ENCODE peak calls at places on chromosome 5, in eight cellular contexts. W, X, E, V, F, T, O and K are unnamed samples.

GRCh38 chr5:122982376-122982775 is 54.1 kb downstream of the PPIC start:
- DNase-seq in W (no peak), X (no peak), E (no peak), V (no peak), F (no peak), T (no peak), O (no peak), K (no peak)

GRCh38 chr5:139385061-139385889 is 2.2 kb upstream of the SLC23A1 start:
- DNase-seq in W (no peak), X (no peak), E (no peak), V (no peak), F (no peak), T (no peak), O (peak; percentile 40), K (peak; percentile 82)

GRCh38 chr5:43941806-43942205 is 338.8 kb downstream of the NNT start:
- DNase-seq in W (no peak), X (no peak), E (no peak), V (no peak), F (no peak), T (no peak), O (no peak), K (no peak)

GRCh38 chr5:65037845-65038815 is 269.4 kb downstream of the CWC27 start:
- DNase-seq in W (no peak), X (peak; percentile 34), E (no peak), V (peak; percentile 52), F (peak; percentile 48), T (no peak), O (no peak), K (peak; percentile 69)

GRCh38 chr5:113249216-113249615 is 185.6 kb downstream of the TSSK1B start:
- DNase-seq in W (no peak), X (no peak), E (no peak), V (no peak), F (peak; percentile 87), T (no peak), O (no peak), K (no peak)

GRCh38 chr5:138024117-138024516 is 8.8 kb downstream of the FAM13B start:
- DNase-seq in W (no peak), X (no peak), E (no peak), V (no peak), F (no peak), T (no peak), O (no peak), K (no peak)

GRCh38 chr5:31983851-31984250 is 190.3 kb downstream of the GOLPH3 start:
- DNase-seq in W (no peak), X (no peak), E (no peak), V (no peak), F (no peak), T (no peak), O (no peak), K (no peak)

GRCh38 chr5:61570767-61571166 is 238.7 kb downstream of the ZSWIM6 start:
- DNase-seq in W (no peak), X (no peak), E (no peak), V (no peak), F (no peak), T (no peak), O (no peak), K (no peak)

GRCh38 chr5:150515446-150515845 is 7.5 kb downstream of the NDST1 start:
- DNase-seq in W (no peak), X (no peak), E (no peak), V (no peak), F (peak; percentile 15), T (no peak), O (no peak), K (no peak)

GRCh38 chr5:178320281-178320855 is 87.8 kb upstream of the PHYKPL start:
- DNase-seq in W (no peak), X (no peak), E (no peak), V (no peak), F (no peak), T (no peak), O (no peak), K (no peak)

GRCh38 chr5:39138892-39139291 is 64.7 kb upstream of the RICTOR start:
- DNase-seq in W (no peak), X (no peak), E (no peak), V (no peak), F (peak; percentile 77), T (no peak), O (no peak), K (no peak)

GRCh38 chr5:124642148-124642547 is 104.3 kb downstream of the ZNF608 start:
- DNase-seq in W (no peak), X (no peak), E (peak; percentile 29), V (no peak), F (no peak), T (no peak), O (no peak), K (no peak)

GRCh38 chr5:38023799-38024198 is 184.0 kb upstream of the GDNF start:
- DNase-seq in W (no peak), X (no peak), E (no peak), V (no peak), F (no peak), T (no peak), O (peak; percentile 33), K (no peak)

GRCh38 chr5:131375351-131375750 is 111.5 kb downstream of the CDC42SE2 start:
- DNase-seq in W (no peak), X (peak; percentile 29), E (no peak), V (no peak), F (no peak), T (no peak), O (no peak), K (no peak)

GRCh38 chr5:154676508-154676907 is 78.7 kb upstream of the LARP1 start:
- DNase-seq in W (no peak), X (no peak), E (no peak), V (no peak), F (no peak), T (no peak), O (no peak), K (no peak)

GRCh38 chr5:173468821-173469251 is 140.6 kb upstream of the STC2 start:
- DNase-seq in W (no peak), X (no peak), E (no peak), V (no peak), F (no peak), T (no peak), O (no peak), K (no peak)

GRCh38 chr5:126628102-126628501 is 27.4 kb downstream of the PHAX start:
- DNase-seq in W (no peak), X (no peak), E (no peak), V (no peak), F (no peak), T (no peak), O (no peak), K (no peak)

GRCh38 chr5:143101740-143102386 is 301.6 kb downstream of the NR3C1 start:
- DNase-seq in W (peak; percentile 68), X (no peak), E (no peak), V (no peak), F (no peak), T (no peak), O (no peak), K (no peak)

GRCh38 chr5:135371738-135372232 is 27.2 kb downstream of the MACROH2A1 start:
- DNase-seq in W (no peak), X (no peak), E (no peak), V (no peak), F (no peak), T (no peak), O (no peak), K (no peak)